ENCODE peak calls at places on chromosomes 7 and 10, in eight cellular contexts. U is AG08396; C is foreskin keratinocyte; A is uterus; Z is stimulated activated CD4-positive, alpha-beta T cell treated with anti-CD3 and anti-CD28 coated beads, Interleukin-4, amount 100 ng/mL, for 4 hours; J is activated T-helper 1 cell treated with anti-CD3 and anti-CD28 coated beads, Interleukin-12 subunit alpha, Interleukin-12 subunit beta, Interleukin-2, Interleukin-4 antibody, amounts not matched to agents 30 ng/mL and 10 ng/mL and 1 ng/mL, durations not matched to agents 14 hours and 24 hours and 36 hours; P is stimulated activated CD8-positive, alpha-beta memory T cell treated with anti-CD3 and anti-CD28 coated beads, Interleukin-4, amount 100 ng/mL, for 4 hours; V is T-cell. B is an unnamed sample.

GRCh38 chr10:17199351-17199804 is 2.1 kb downstream of the TRDMT1 start:
- DNase-seq in U (no peak), C (no peak), A (no peak), Z (no peak), J (no peak), P (no peak), V (no peak), B (no peak)

GRCh38 chr7:22730921-22731654 is 4.1 kb downstream of the IL6 start:
- DNase-seq in U (peak; percentile 71), C (peak; percentile 91), A (no peak), Z (no peak), J (no peak), P (no peak), V (no peak), B (no peak)

GRCh38 chr7:43764039-43764789 is 5.7 kb downstream of the BLVRA start:
- DNase-seq in U (no peak), C (no peak), A (peak; percentile 49), Z (peak; percentile 51), J (no peak), P (no peak), V (no peak), B (no peak)

GRCh38 chr7:99919814-99920618 is 686 bp upstream of the TRIM4 start:
- DNase-seq in U (no peak), C (no peak), A (no peak), Z (no peak), J (no peak), P (no peak), V (no peak), B (no peak)

GRCh38 chr7:90629306-90629918 is 33.3 kb downstream of the CDK14 start:
- DNase-seq in U (peak; percentile 50), C (peak; percentile 41), A (no peak), Z (no peak), J (no peak), P (no peak), V (no peak), B (peak; percentile 37)

GRCh38 chr10:7337431-7338171 is 73.2 kb downstream of the SFMBT2 start:
- DNase-seq in U (no peak), C (no peak), A (no peak), Z (no peak), J (no peak), P (no peak), V (no peak), B (no peak)

GRCh38 chr10:21022821-21023220 is 125.7 kb upstream of the NEBL start:
- DNase-seq in U (no peak), C (peak; percentile 55), A (no peak), Z (no peak), J (no peak), P (no peak), V (no peak), B (no peak)

GRCh38 chr7:70116244-70116643 is 518.0 kb downstream of the AUTS2 start:
- DNase-seq in U (no peak), C (no peak), A (no peak), Z (no peak), J (no peak), P (no peak), V (no peak), B (no peak)

GRCh38 chr7:49001610-49002033 is 77.3 kb downstream of the CDC14C start:
- DNase-seq in U (no peak), C (peak; percentile 38), A (no peak), Z (no peak), J (peak; percentile 2), P (no peak), V (no peak), B (no peak)

B was measured in mucosa of descending colon.